ENCODE peak calls at places on chromosomes 4 and X, in eight cellular contexts. One of them, this sample, is unnamed.

GRCh38 chr4:112523764-112524505 is 8.0 kb upstream of the NEUROG2 start:
- DNase-seq in neural progenitor cell: peak; percentile 95
- DNase-seq in mucosa of descending colon: peak; percentile 65
- DNase-seq in heart right ventricle: no peak
- DNase-seq in lower leg skin: no peak
- DNase-seq in cardiac fibroblast: peak; percentile 27
- DNase-seq in WTC11: peak; percentile 96
- DNase-seq in psoas muscle: peak; percentile 76
- DNase-seq in this sample: no peak

GRCh38 chrX:2464677-2465166 is 36.1 kb downstream of the DHRSX start:
- DNase-seq in heart right ventricle: no peak
- DNase-seq in cardiac fibroblast: no peak
- DNase-seq in neural progenitor cell: peak; percentile 30
- DNase-seq in WTC11: peak; percentile 28
- DNase-seq in lower leg skin: no peak
- DNase-seq in psoas muscle: no peak
- DNase-seq in mucosa of descending colon: no peak
- DNase-seq in this sample: no peak

GRCh38 chr4:24226667-24227066 is 336.8 kb upstream of the PPARGC1A start:
- DNase-seq in cardiac fibroblast: peak; percentile 17
- DNase-seq in lower leg skin: no peak
- DNase-seq in neural progenitor cell: no peak
- DNase-seq in heart right ventricle: no peak
- DNase-seq in mucosa of descending colon: no peak
- DNase-seq in WTC11: no peak
- DNase-seq in psoas muscle: no peak
- DNase-seq in this sample: no peak

GRCh38 chr4:74944354-74944793 is 11.5 kb downstream of the PARM1 start:
- DNase-seq in neural progenitor cell: no peak
- DNase-seq in lower leg skin: no peak
- DNase-seq in heart right ventricle: no peak
- DNase-seq in mucosa of descending colon: peak; percentile 61
- DNase-seq in WTC11: no peak
- DNase-seq in psoas muscle: no peak
- DNase-seq in cardiac fibroblast: no peak
- DNase-seq in this sample: no peak

GRCh38 chr4:147863111-147863747 is 131.3 kb downstream of the ARHGAP10 start:
- DNase-seq in neural progenitor cell: no peak
- DNase-seq in WTC11: no peak
- DNase-seq in cardiac fibroblast: peak; percentile 55
- DNase-seq in heart right ventricle: no peak
- DNase-seq in psoas muscle: no peak
- DNase-seq in mucosa of descending colon: no peak
- DNase-seq in lower leg skin: no peak
- DNase-seq in this sample: no peak

GRCh38 chr4:176949022-176949421 is 156.3 kb upstream of the VEGFC start:
- DNase-seq in psoas muscle: no peak
- DNase-seq in lower leg skin: no peak
- DNase-seq in neural progenitor cell: no peak
- DNase-seq in heart right ventricle: no peak
- DNase-seq in mucosa of descending colon: no peak
- DNase-seq in cardiac fibroblast: peak; percentile 81
- DNase-seq in WTC11: no peak
- DNase-seq in this sample: no peak

GRCh38 chr4:84503495-84504437 is 4.7 kb upstream of the NKX6-1 start:
- DNase-seq in cardiac fibroblast: peak; percentile 78
- DNase-seq in lower leg skin: no peak
- DNase-seq in neural progenitor cell: peak; percentile 90
- DNase-seq in psoas muscle: no peak
- DNase-seq in WTC11: peak; percentile 33
- DNase-seq in mucosa of descending colon: no peak
- DNase-seq in heart right ventricle: peak; percentile 23
- DNase-seq in this sample: no peak

GRCh38 chrX:2409796-2410195 is 91.0 kb downstream of the DHRSX start:
- DNase-seq in cardiac fibroblast: no peak
- DNase-seq in psoas muscle: no peak
- DNase-seq in lower leg skin: no peak
- DNase-seq in WTC11: no peak
- DNase-seq in heart right ventricle: no peak
- DNase-seq in mucosa of descending colon: no peak
- DNase-seq in neural progenitor cell: no peak
- DNase-seq in this sample: peak; percentile 59

GRCh38 chr4:114600066-114600552 is 1.5 kb downstream of the UGT8 start:
- DNase-seq in cardiac fibroblast: no peak
- DNase-seq in heart right ventricle: no peak
- DNase-seq in psoas muscle: no peak
- DNase-seq in mucosa of descending colon: no peak
- DNase-seq in neural progenitor cell: peak; percentile 20
- DNase-seq in WTC11: no peak
- DNase-seq in lower leg skin: no peak
- DNase-seq in this sample: no peak

GRCh38 chrX:93594780-93595179 is 78.6 kb downstream of the NAP1L3 start:
- DNase-seq in mucosa of descending colon: no peak
- DNase-seq in heart right ventricle: no peak
- DNase-seq in psoas muscle: no peak
- DNase-seq in lower leg skin: no peak
- DNase-seq in WTC11: no peak
- DNase-seq in neural progenitor cell: no peak
- DNase-seq in cardiac fibroblast: no peak
- DNase-seq in this sample: no peak

DNA sequence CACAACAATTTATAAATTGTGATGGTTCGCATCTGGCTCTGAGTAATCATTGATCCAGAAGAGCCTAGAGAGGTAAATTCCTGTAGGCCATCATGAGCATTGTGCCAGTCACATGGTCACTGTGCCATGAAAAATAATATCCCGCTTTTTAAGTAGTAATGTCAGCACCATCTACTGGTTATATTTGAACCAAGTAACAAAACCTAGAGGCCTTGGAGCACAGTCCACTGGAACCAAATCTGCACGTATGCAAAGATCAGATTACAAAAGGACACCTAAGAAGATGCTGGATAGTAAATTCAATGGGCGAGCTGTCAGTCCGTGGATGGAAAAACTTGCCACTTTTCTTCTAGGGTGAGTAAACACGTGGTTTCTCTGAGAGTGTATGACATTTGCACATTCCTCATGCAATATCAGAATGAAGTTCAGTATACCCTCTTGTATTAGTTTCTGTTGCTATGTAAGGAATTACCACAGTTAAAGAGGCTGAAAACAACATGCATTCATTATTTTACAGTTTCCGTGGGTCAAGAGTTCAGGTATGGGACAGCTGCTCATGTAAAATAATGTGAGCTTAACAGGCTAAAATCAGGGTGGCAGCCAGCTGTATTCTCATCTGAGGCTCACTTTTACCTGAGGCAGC is 26.9 kb downstream of the FAM114A1 start:
- DNase-seq in heart right ventricle: no peak
- DNase-seq in lower leg skin: no peak
- DNase-seq in WTC11: no peak
- DNase-seq in cardiac fibroblast: no peak
- DNase-seq in neural progenitor cell: no peak
- DNase-seq in mucosa of descending colon: no peak
- DNase-seq in psoas muscle: no peak
- DNase-seq in this sample: no peak
- TF ChIP-seq CTCF in heart right ventricle: no peak
- TF ChIP-seq CTCF in lower leg skin: no peak
- TF ChIP-seq CTCF in WTC11: no peak
- TF ChIP-seq CTCF in cardiac fibroblast: no peak
- TF ChIP-seq CTCF in neural progenitor cell: no peak
- TF ChIP-seq CTCF in mucosa of descending colon: no peak
- TF ChIP-seq CTCF in psoas muscle: no peak
- TF ChIP-seq CTCF in this sample: no peak

DNA sequence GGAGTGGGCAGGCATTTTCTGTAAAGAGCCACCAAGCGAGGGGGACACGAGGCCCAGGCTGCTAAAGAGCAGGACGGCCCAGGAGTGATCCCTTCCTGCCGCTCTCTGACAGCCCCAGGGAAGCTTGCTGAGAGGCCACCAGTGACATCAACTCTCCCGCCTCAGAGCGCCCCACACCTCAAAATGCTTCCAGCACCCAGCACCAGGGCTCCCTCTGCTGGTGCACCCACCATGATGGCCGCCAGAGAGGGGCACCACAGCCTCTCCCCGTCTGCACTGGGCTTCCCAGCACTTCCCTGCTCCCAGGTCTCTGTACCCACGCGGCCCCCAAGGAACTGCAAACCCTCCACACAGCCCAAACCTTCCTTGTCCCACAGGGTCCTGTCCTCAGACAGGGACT is 40.4 kb downstream of the GAK start:
- DNase-seq in WTC11: peak; percentile 74
- DNase-seq in neural progenitor cell: peak; percentile 52
- DNase-seq in heart right ventricle: no peak
- DNase-seq in psoas muscle: no peak
- DNase-seq in cardiac fibroblast: peak; percentile 5
- DNase-seq in mucosa of descending colon: no peak
- DNase-seq in lower leg skin: no peak
- DNase-seq in this sample: no peak
- TF ChIP-seq CTCF in WTC11: no peak
- TF ChIP-seq CTCF in neural progenitor cell: peak; percentile 48
- TF ChIP-seq CTCF in heart right ventricle: peak; percentile 28
- TF ChIP-seq CTCF in psoas muscle: no peak
- TF ChIP-seq CTCF in cardiac fibroblast: peak; percentile 35
- TF ChIP-seq CTCF in mucosa of descending colon: no peak
- TF ChIP-seq CTCF in lower leg skin: no peak
- TF ChIP-seq CTCF in this sample: peak; percentile 19

GRCh38 chr4:3765271-3766206 is 646 bp upstream of the ADRA2C start:
- DNase-seq in neural progenitor cell: peak; percentile 90
- DNase-seq in heart right ventricle: peak; percentile 20
- DNase-seq in cardiac fibroblast: peak; percentile 30
- DNase-seq in mucosa of descending colon: no peak
- DNase-seq in lower leg skin: no peak
- DNase-seq in psoas muscle: peak; percentile 76
- DNase-seq in WTC11: peak; percentile 70
- DNase-seq in this sample: no peak
- TF ChIP-seq CTCF in neural progenitor cell: peak; percentile 40
- TF ChIP-seq CTCF in heart right ventricle: no peak
- TF ChIP-seq CTCF in cardiac fibroblast: no peak
- TF ChIP-seq CTCF in mucosa of descending colon: no peak
- TF ChIP-seq CTCF in lower leg skin: no peak
- TF ChIP-seq CTCF in psoas muscle: peak; percentile 39
- TF ChIP-seq CTCF in WTC11: no peak
- TF ChIP-seq CTCF in this sample: peak; percentile 38

DNA sequence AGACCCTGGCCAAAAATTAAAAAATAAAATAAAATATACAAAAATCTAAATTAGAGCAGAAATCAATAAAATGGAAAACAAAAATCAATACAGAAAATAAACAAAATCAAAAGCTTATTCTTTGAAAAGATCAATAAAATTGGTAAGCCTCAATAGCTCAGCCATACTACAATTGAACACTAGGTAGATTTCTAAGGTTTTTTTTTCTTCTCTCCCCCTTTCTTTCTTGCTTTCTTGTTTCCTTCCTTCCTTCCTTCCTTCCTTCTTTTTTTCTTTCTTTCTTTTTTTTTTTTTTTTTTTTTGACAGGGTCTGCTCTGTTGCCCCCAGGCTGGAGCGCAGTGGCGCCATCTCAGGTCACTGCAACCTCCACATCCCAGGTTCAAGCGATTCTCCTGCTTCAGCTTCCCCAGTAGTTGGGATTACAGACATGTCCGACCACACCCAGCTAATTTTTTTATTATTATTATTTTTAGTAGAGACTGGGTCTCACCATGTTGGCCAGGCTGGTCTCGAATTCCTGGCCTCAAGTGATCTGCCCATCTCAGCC is 23.4 kb upstream of the PPP3CA start:
- DNase-seq in mucosa of descending colon: no peak
- DNase-seq in heart right ventricle: no peak
- DNase-seq in lower leg skin: no peak
- DNase-seq in WTC11: peak; percentile 54
- DNase-seq in cardiac fibroblast: no peak
- DNase-seq in neural progenitor cell: no peak
- DNase-seq in psoas muscle: no peak
- DNase-seq in this sample: no peak
- TF ChIP-seq CTCF in mucosa of descending colon: no peak
- TF ChIP-seq CTCF in heart right ventricle: no peak
- TF ChIP-seq CTCF in lower leg skin: no peak
- TF ChIP-seq CTCF in WTC11: no peak
- TF ChIP-seq CTCF in cardiac fibroblast: no peak
- TF ChIP-seq CTCF in neural progenitor cell: peak; percentile 7
- TF ChIP-seq CTCF in psoas muscle: no peak
- TF ChIP-seq CTCF in this sample: no peak

This sample was measured in osteocyte.